ENCODE peak calls at places on chromosomes 12 and 14, in five cellular contexts. Y, V, L, P and K are unnamed samples.

GRCh38 chr12:57483466-57483865 is 3.8 kb upstream of the ARHGAP9 start:
- DNase-seq in Y (no peak), V (no peak), L (no peak), P (no peak), K (no peak)

GRCh38 chr14:52954346-52955214 is 3.7 kb upstream of the FERMT2 start:
- DNase-seq in Y (no peak), V (no peak), L (no peak), P (no peak), K (peak; percentile 23)

GRCh38 chr14:53226553-53226952 is 73.4 kb upstream of the DDHD1 start:
- DNase-seq in Y (no peak), V (no peak), L (no peak), P (no peak), K (no peak)

GRCh38 chr14:73887116-73887490 is 444 bp downstream of the ZNF410 start:
- DNase-seq in Y (no peak), V (no peak), L (no peak), P (no peak), K (no peak)

GRCh38 chr12:103884316-103884715 is 43.3 kb upstream of the NT5DC3 start:
- DNase-seq in Y (no peak), V (no peak), L (no peak), P (no peak), K (peak; percentile 65)

GRCh38 chr12:57127101-57127709 is 1.1 kb upstream of the LRP1 start:
- DNase-seq in Y (peak; percentile 89), V (peak; percentile 84), L (no peak), P (peak; percentile 81), K (peak; percentile 51)

GRCh38 chr12:114827460-114827859 is 143.5 kb upstream of the TBX3 start:
- DNase-seq in Y (no peak), V (no peak), L (no peak), P (no peak), K (no peak)

GRCh38 chr12:116964004-116964739 is 53.4 kb downstream of the FBXW8 start:
- DNase-seq in Y (no peak), V (no peak), L (no peak), P (no peak), K (no peak)

GRCh38 chr12:89525002-89525823 is 617 bp upstream of the GALNT4 start:
- DNase-seq in Y (peak; percentile 83), V (peak; percentile 52), L (no peak), P (no peak), K (peak; percentile 64)

GRCh38 chr14:89720741-89721315 is 233.7 kb downstream of the EFCAB11 start:
- DNase-seq in Y (no peak), V (peak; percentile 35), L (peak; percentile 92), P (peak; percentile 64), K (peak; percentile 36)

GRCh38 chr12:31331242-31331641 is 5.3 kb upstream of the SINHCAF start:
- DNase-seq in Y (no peak), V (no peak), L (no peak), P (no peak), K (no peak)

GRCh38 chr14:72745546-72745945 is 148.4 kb downstream of the DPF3 start:
- DNase-seq in Y (no peak), V (no peak), L (no peak), P (peak; percentile 21), K (no peak)

GRCh38 chr14:77885363-77885762 is 85.5 kb downstream of the ADCK1 start:
- DNase-seq in Y (no peak), V (no peak), L (no peak), P (no peak), K (no peak)

GRCh38 chr14:61864329-61864898 is 102.2 kb downstream of the SNAPC1 start:
- DNase-seq in Y (peak; percentile 65), V (no peak), L (no peak), P (no peak), K (no peak)

GRCh38 chr12:125125271-125125670 is 60.0 kb downstream of the AACS start:
- DNase-seq in Y (no peak), V (peak; percentile 34), L (no peak), P (no peak), K (no peak)

GRCh38 chr12:125121095-125121494 is 55.9 kb downstream of the AACS start:
- DNase-seq in Y (no peak), V (no peak), L (no peak), P (no peak), K (no peak)

GRCh38 chr12:125120566-125120965 is 55.3 kb downstream of the AACS start:
- DNase-seq in Y (no peak), V (no peak), L (no peak), P (no peak), K (no peak)

GRCh38 chr12:125124320-125124966 is 59.2 kb downstream of the AACS start:
- DNase-seq in Y (no peak), V (peak; percentile 66), L (no peak), P (no peak), K (no peak)

DNA sequence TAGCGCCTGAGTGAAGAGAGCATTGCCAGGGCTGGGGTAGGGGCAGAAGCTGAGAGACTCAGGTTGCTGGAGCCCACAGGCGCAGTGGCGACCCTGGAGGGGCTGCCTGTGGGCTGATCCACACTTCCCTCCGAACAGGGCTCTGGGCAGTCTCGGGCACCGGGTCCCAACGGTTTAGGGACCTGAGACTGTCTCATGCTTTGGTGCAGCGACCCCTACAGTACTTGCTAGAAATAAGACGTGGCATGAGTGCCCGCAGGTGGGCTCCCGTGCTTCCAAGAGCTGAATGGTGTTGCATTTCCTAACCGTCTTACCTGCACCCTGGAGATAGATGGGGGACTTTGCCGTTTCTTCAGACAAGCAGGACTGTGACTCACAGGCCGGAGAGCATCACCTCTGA is 57.4 kb downstream of the AACS start:
- DNase-seq in Y (no peak), V (no peak), L (no peak), P (no peak), K (no peak)
- TF ChIP-seq CTCF in Y (no peak), V (no peak), L (no peak), P (no peak), K (no peak)

GRCh38 chr12:82015623-82016347 is 256.6 kb upstream of the PPFIA2 start:
- DNase-seq in Y (no peak), V (no peak), L (no peak), P (no peak), K (no peak)

GRCh38 chr12:82025462-82025861 is 266.3 kb upstream of the PPFIA2 start:
- DNase-seq in Y (no peak), V (no peak), L (no peak), P (no peak), K (no peak)

DNA sequence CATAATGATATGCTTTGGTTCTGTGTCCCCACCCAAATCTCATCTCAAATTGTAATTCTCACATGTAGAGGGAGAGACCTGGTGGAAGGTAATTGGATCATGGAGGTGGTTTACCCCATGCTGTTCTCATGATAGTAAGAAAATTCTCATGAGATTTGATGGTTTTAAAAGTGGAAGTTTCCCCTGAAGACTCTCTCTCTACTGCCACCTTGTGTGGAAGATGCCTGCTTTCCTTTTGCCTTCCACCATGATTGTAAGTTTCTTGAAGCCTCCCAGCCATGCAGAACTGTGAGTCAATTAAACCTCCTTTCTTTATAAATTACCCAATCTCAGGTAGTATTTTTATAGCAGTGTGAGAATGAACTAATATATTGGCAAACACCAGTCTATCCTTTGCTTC is 260.4 kb upstream of the PPFIA2 start:
- DNase-seq in Y (no peak), V (no peak), L (no peak), P (no peak), K (no peak)
- TF ChIP-seq CTCF in Y (peak; percentile 7), V (no peak), L (no peak), P (no peak), K (no peak)

GRCh38 chr14:20755037-20755436 is 9.3 kb downstream of the EDDM3A start:
- DNase-seq in Y (no peak), V (peak; percentile 29), L (no peak), P (no peak), K (no peak)

GRCh38 chr14:20754308-20754707 is 8.6 kb downstream of the EDDM3A start:
- DNase-seq in Y (no peak), V (peak; percentile 43), L (no peak), P (no peak), K (no peak)

GRCh38 chr14:20760950-20761349 is 7.3 kb upstream of the EDDM3B start:
- DNase-seq in Y (no peak), V (no peak), L (no peak), P (no peak), K (no peak)

GRCh38 chr14:20751963-20752562 is 6.4 kb downstream of the EDDM3A start:
- DNase-seq in Y (no peak), V (no peak), L (no peak), P (no peak), K (no peak)

GRCh38 chr14:20757963-20758362 is 10.2 kb upstream of the EDDM3B start:
- DNase-seq in Y (no peak), V (no peak), L (no peak), P (no peak), K (peak; percentile 18)
- TF ChIP-seq CTCF in Y (peak; percentile 11), V (no peak), L (no peak), P (peak; percentile 56), K (peak; percentile 58)

GRCh38 chr12:11022520-11022919 is at the start of gene TAS2R19:
- DNase-seq in Y (no peak), V (no peak), L (no peak), P (no peak), K (no peak)

GRCh38 chr12:11031307-11031706 is at the start of gene TAS2R31:
- DNase-seq in Y (no peak), V (no peak), L (no peak), P (no peak), K (no peak)

GRCh38 chr12:11023387-11023786 is 967 bp upstream of the TAS2R19 start:
- DNase-seq in Y (no peak), V (no peak), L (no peak), P (no peak), K (no peak)

DNA sequence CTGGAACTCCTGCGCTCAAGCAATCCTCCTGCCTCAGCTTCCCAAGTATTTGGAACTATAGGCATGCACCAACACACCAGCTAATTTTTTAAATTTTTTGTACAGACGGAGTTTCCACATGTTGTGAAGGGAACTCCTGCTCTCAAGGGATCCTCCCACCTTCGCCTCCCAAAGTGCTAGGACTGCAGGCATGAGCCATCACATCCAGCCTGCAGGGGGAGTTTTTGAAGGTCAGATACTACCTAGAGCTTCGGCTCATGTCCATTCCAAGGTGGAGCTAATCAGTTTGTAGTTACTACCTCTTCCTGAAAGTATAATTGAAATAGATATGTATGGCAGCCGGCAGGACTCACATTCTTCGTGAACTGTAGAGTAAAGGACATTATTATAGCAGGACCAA is 3.7 kb upstream of the TAS2R19 start:
- DNase-seq in Y (no peak), V (no peak), L (no peak), P (no peak), K (no peak)
- TF ChIP-seq CTCF in Y (no peak), V (no peak), L (no peak), P (no peak), K (no peak)